ENCODE peak calls at places on chromosomes 11 and 22, in eight cellular contexts. T, N, O, F, Y, I, Z and J are unnamed samples.

GRCh38 chr11:57546869-57547518 is 9.6 kb downstream of the SMTNL1 start:
- DNase-seq in T (peak), N (no peak), O (peak), F (no peak), Y (peak), I (peak), Z (peak), J (peak)

GRCh38 chr22:30444632-30445437 is 19.3 kb downstream of the MTFP1 start:
- DNase-seq in T (peak), N (no peak), O (peak), F (no peak), Y (peak), I (peak), Z (peak), J (peak)

GRCh38 chr11:72724851-72725730 is 27.1 kb downstream of the ARAP1 start:
- DNase-seq in T (peak), N (peak), O (peak), F (peak), Y (peak), I (peak), Z (peak), J (peak)

GRCh38 chr22:48493733-48494132 is 1333.9 kb downstream of the BRD1 start:
- DNase-seq in T (no peak), N (no peak), O (no peak), F (peak), Y (no peak), I (no peak), Z (no peak), J (no peak)

GRCh38 chr22:44622147-44622427 is 79.9 kb upstream of the PRR5 start:
- DNase-seq in T (no peak), N (no peak), O (no peak), F (peak), Y (no peak), I (no peak), Z (no peak), J (peak)

GRCh38 chr11:62539238-62539925 is 7.2 kb downstream of the AHNAK start:
- DNase-seq in T (peak), N (peak), O (peak), F (peak), Y (peak), I (peak), Z (no peak), J (no peak)

GRCh38 chr22:43446037-43446803 is 34.4 kb downstream of the MPPED1 start:
- DNase-seq in T (no peak), N (no peak), O (no peak), F (no peak), Y (no peak), I (peak), Z (no peak), J (no peak)

GRCh38 chr11:12728417-12728816 is 54.2 kb downstream of the TEAD1 start:
- DNase-seq in T (no peak), N (no peak), O (no peak), F (no peak), Y (no peak), I (no peak), Z (no peak), J (no peak)

GRCh38 chr11:78111298-78111697 is 28.1 kb downstream of the ALG8 start:
- DNase-seq in T (no peak), N (no peak), O (no peak), F (no peak), Y (no peak), I (no peak), Z (no peak), J (no peak)

GRCh38 chr22:47238886-47239860 is 476.7 kb downstream of the TBC1D22A start:
- DNase-seq in T (no peak), N (no peak), O (no peak), F (no peak), Y (no peak), I (no peak), Z (no peak), J (no peak)

GRCh38 chr11:66313321-66314185 is 3.3 kb downstream of the CD248 start:
- DNase-seq in T (no peak), N (no peak), O (peak), F (peak), Y (peak), I (no peak), Z (no peak), J (no peak)
- TF ChIP-seq CTCF in T (peak), N (peak), O (peak), F (no peak), Y (peak), I (no peak), Z (no peak), J (peak)

GRCh38 chr11:104161751-104162450 is 2.0 kb downstream of the PDGFD start:
- DNase-seq in T (no peak), N (no peak), O (peak), F (no peak), Y (no peak), I (no peak), Z (no peak), J (no peak)

GRCh38 chr11:104163100-104164027 is 583 bp downstream of the PDGFD start:
- DNase-seq in T (no peak), N (no peak), O (peak), F (no peak), Y (peak), I (peak), Z (no peak), J (no peak)

GRCh38 chr11:104165014-104165413 is 1.1 kb upstream of the PDGFD start:
- DNase-seq in T (no peak), N (no peak), O (no peak), F (no peak), Y (no peak), I (no peak), Z (no peak), J (no peak)

GRCh38 chr11:104159356-104159755 is 4.6 kb downstream of the PDGFD start:
- DNase-seq in T (no peak), N (no peak), O (no peak), F (no peak), Y (peak), I (no peak), Z (no peak), J (no peak)

DNA sequence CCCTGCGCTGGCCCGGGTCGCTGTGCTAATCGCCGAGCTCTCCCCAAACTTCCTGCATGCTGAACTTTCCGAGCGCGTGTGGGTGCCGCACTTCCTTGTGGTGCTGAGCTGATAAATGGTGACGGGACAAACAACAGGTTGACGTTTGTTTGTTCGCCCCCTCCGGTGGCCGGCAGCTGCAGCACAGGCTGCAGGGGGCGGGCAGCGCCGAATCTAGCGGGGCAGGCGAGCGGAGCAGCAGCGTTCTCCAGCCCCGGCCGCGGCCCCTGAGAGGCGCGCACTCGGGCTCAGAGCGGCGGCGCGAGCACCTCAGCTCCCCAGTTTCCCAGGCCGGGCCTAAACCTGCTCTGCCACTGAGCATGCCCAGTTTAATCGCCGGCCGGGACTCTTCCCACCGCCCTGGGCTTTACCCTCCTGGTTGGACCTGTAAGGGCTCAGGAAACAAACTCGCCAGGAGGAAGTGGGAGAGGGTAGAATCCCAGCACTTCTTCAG is at the start of gene PDGFD:
- DNase-seq in T (peak), N (peak), O (peak), F (peak), Y (peak), I (peak), Z (peak), J (peak)
- TF ChIP-seq CTCF in T (peak), N (peak), O (peak), F (no peak), Y (peak), I (no peak), Z (peak), J (peak)

DNA sequence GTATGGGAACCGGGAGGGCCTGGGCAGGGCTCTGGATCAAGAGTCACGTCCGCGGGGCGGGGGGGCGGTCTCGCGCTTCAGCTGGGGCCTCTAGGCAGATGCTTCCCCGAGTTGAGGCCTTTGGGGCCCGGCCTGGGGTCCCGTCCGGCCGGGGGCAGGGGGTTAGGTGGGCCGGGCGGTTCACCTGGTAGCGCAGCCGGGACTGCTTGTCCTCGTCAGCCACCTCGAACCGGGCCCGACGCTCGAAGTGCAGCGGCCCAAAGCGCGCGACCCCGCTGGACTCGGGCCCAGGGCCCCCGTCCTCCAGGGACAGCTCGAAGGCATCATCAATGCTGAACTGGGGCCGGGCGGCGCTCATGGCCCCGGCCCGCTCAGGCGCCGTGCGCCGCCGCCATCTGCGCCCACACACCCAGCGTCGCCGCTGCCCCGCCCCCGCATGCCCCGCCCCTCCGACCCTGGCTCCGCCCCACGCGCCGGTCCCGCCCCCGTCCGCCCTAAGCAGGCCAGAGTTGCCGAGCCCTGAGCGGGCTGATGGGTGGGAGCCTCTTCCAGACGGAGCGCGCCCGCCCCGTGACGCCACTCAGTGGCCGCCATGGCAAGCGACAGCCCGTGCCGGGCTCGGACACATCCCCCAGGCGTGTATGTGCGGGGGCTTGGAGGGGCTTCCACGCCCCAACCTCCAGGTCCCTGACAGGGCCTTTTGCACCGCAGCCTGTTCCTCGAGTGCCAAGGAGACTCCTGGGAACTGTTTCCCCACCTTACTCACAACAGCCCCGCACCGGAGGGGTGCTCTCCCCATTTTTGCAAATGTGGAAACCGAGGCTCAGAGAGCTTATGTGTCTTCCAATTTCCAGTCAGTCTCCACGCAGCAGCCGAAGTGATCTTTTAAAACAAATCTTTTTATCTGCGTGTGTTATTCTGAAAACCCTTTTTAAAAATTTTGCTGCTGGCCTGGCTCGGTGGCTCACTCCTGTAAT is at the start of gene TMEM134:
- DNase-seq in T (peak), N (peak), O (peak), F (peak), Y (peak), I (peak), Z (peak), J (peak)
- TF ChIP-seq CTCF in T (peak), N (peak), O (peak), F (peak), Y (peak), I (peak), Z (peak), J (no peak)

GRCh38 chr11:114571712-114572111 is 12.0 kb upstream of the NXPE1 start:
- DNase-seq in T (no peak), N (no peak), O (no peak), F (no peak), Y (no peak), I (no peak), Z (no peak), J (no peak)
- TF ChIP-seq CTCF in T (no peak), N (no peak), O (no peak), F (no peak), Y (no peak), I (no peak), Z (no peak), J (no peak)